ENCODE peak calls at places on chromosomes 3 and 15, in six cellular contexts. Y is activated B cell treated with CpG ODN at 0.5 μM for 24 hours, R is kidney epithelial cell, C is AG04450, K is A549, G is neural crest cell. A is an unnamed sample.

GRCh38 chr3:71585126-71585525 is 1.6 kb upstream of the FOXP1 start:
- DNase-seq in Y (no peak), R (no peak), C (no peak), K (no peak), G (no peak), A (no peak)

GRCh38 chr15:31238906-31239305 is 87.7 kb upstream of the KLF13 start:
- DNase-seq in Y (no peak), R (no peak), C (no peak), K (no peak), G (no peak), A (no peak)

GRCh38 chr3:103381286-103381685 is 946.5 kb downstream of the ZPLD1 start:
- DNase-seq in Y (no peak), R (no peak), C (no peak), K (no peak), G (no peak), A (no peak)

GRCh38 chr3:41519746-41520145 is 320.4 kb downstream of the CTNNB1 start:
- DNase-seq in Y (no peak), R (no peak), C (no peak), K (no peak), G (no peak), A (no peak)

GRCh38 chr3:37221407-37221806 is 47.0 kb upstream of the LRRFIP2 start:
- DNase-seq in Y (no peak), R (peak), C (no peak), K (peak), G (no peak), A (no peak)

GRCh38 chr3:42717311-42717710 is 14.7 kb upstream of the HHATL start:
- DNase-seq in Y (no peak), R (no peak), C (no peak), K (no peak), G (no peak), A (no peak)

GRCh38 chr3:186287723-186288122 is 74.3 kb downstream of the DGKG start:
- DNase-seq in Y (no peak), R (no peak), C (peak), K (no peak), G (no peak), A (no peak)

GRCh38 chr3:4504340-4505261 is 11.5 kb downstream of the ITPR1 start:
- DNase-seq in Y (no peak), R (no peak), C (no peak), K (no peak), G (no peak), A (no peak)

GRCh38 chr15:65305776-65306175 is 1.3 kb downstream of the RNU5B-1 start:
- DNase-seq in Y (no peak), R (no peak), C (no peak), K (no peak), G (no peak), A (no peak)

GRCh38 chr15:85592148-85592547 is 202.6 kb downstream of the KLHL25 start:
- DNase-seq in Y (no peak), R (no peak), C (no peak), K (no peak), G (no peak), A (no peak)
- TF ChIP-seq CTCF in Y (no peak), R (peak), C (peak), K (peak), G (peak), A (no peak)

DNA sequence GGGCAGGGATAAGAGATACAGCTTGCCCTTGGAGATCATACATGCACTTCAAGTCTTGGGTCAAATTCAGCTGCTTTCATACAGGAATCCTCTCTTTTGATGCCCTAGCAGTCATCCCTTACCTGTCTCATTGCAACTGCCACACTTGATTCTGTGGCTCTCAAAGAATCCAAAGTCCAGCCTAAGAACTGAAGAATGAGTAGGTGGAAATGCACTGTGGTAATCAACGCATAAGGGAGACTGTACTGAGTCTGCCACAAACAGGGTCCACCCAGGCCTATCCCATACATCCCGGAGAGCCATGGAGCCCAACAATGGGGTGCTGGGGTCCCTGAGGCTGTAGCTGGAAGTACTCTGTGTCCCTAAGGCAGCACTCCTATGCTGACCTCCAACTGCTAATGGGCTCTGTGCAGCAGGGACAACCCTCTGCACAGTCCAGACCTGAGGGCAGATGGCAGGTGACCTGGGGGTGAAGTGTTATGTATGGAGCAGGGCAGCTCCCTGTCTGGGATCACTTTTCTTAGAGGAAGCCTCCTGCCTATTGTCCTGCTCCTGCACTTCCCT is 1.7 kb upstream of the VPS18 start:
- DNase-seq in Y (no peak), R (no peak), C (no peak), K (no peak), G (no peak), A (no peak)
- TF ChIP-seq CTCF in Y (no peak), R (no peak), C (no peak), K (no peak), G (no peak), A (peak)

GRCh38 chr3:194387926-194388418 is 11.1 kb downstream of the GP5 start:
- DNase-seq in Y (no peak), R (no peak), C (no peak), K (no peak), G (no peak), A (no peak)
- TF ChIP-seq CTCF in Y (no peak), R (no peak), C (no peak), K (no peak), G (no peak), A (no peak)

GRCh38 chr15:90295270-90295648 is 29.8 kb downstream of the NGRN start:
- DNase-seq in Y (no peak), R (no peak), C (no peak), K (no peak), G (no peak), A (no peak)

GRCh38 chr15:90291679-90292356 is 26.3 kb downstream of the NGRN start:
- DNase-seq in Y (no peak), R (no peak), C (no peak), K (peak), G (no peak), A (no peak)

GRCh38 chr15:90296996-90297395 is 31.5 kb downstream of the NGRN start:
- DNase-seq in Y (no peak), R (no peak), C (no peak), K (no peak), G (no peak), A (no peak)

GRCh38 chr15:90294159-90294558 is 28.7 kb downstream of the NGRN start:
- DNase-seq in Y (no peak), R (no peak), C (no peak), K (no peak), G (no peak), A (no peak)

DNA sequence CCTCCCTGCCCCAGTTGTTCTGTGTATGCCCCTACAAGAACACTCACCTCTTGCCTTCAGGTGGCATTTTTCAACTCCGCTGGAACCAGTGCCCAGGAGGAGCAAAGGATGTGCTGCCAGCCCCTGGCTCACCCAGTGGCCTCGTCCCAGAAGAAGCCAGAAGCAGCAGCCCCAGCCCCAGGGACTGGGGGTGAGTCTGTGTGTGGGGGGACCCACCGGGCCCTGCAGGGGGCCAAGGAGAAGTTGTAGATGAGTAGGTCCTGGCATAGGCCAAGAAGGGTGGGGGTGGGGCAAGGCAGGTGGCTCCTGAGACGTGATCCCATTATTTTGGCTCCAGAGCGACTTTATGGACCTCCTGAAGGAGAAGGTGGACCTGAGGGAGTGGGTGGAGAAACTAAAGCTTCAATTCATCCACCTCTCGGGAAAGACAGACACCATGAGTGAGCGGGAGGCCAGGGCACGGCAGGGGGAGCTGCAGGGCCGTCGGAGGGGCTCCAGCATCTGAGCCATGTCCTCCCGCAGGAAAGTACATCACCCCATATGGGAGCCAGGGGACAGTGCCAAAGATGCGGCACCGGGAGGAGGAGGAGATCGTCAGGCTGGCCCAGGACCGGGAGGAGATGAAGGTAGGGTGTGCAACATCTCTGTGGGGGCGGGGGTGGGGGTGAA is 29.3 kb downstream of the NGRN start:
- DNase-seq in Y (no peak), R (no peak), C (no peak), K (no peak), G (no peak), A (no peak)
- TF ChIP-seq CTCF in Y (no peak), R (peak), C (no peak), K (no peak), G (no peak), A (no peak)

GRCh38 chr3:47882338-47882737 is 79.4 kb downstream of the DHX30 start:
- DNase-seq in Y (no peak), R (no peak), C (no peak), K (peak), G (no peak), A (no peak)
- TF ChIP-seq CTCF in Y (no peak), R (no peak), C (no peak), K (no peak), G (peak), A (no peak)

DNA sequence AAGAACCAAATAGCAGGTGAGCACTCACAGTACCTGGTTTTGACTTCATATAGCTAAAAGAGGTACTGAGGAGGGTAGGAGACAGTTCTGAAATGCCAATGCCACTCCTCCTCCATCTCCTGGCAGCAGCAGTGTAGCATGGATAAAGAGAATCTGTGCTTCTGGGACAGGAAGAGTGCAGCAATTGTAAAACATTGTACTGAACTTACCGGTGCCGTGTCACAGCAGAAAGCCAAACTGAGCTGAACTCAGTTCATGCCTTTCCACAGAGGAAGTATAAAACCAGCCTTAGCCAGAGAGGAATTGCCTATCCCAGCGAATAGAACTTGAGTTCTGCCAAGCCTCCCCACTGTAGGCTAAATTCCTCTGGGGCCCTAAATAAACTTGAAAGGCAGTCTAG is 148.9 kb downstream of the SLC9A9 start:
- DNase-seq in Y (no peak), R (no peak), C (no peak), K (no peak), G (no peak), A (no peak)
- TF ChIP-seq CTCF in Y (no peak), R (no peak), C (no peak), K (no peak), G (no peak), A (no peak)

DNA sequence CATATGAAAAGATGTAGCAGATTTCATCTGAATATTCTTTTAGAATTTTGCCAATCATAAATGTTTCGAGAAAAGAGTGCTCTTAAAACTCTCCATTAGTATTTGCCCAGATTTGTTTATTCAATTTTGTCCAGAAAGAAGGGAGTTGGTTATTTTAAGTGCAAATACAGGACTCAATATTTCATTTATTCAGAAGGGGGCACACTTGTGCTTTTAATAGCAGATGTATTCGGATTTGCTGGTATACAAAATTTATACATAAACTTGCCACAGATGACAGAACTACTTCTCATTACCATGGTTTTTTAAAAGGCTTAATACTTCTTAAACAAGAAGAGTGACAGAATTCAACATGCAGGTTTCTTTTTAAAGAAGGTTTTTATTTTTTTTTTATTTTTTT is 69.8 kb upstream of the GRM7 start:
- DNase-seq in Y (no peak), R (no peak), C (no peak), K (no peak), G (no peak), A (no peak)
- TF ChIP-seq CTCF in Y (no peak), R (peak), C (no peak), K (no peak), G (peak), A (no peak)